ENCODE peak calls at places on chromosomes 5 and 9, in eight cellular contexts. K is RPMI7951; G is RPMI8226; C is Karpas-422; E is skeletal muscle cell; O is smooth muscle cell of the brain vasculature; D is stimulated activated CD4-positive, alpha-beta T cell treated with anti-CD3 and anti-CD28 coated beads, Interleukin-2, amount 100 ng/mL, for 4 hours; W is left kidney. Z is an unnamed sample.
A peak's percentile ranks its signal among the peaks of the same experiment; 100 is the strongest.

GRCh38 chr5:158821321-158821720 is 278.4 kb downstream of the EBF1 start:
- DNase-seq in D (no peak), W (no peak), O (no peak), K (no peak), E (no peak), G (no peak), C (no peak), Z (no peak)

GRCh38 chr9:123424131-123424530 is 68.1 kb downstream of the CRB2 start:
- DNase-seq in W (no peak), D (no peak), E (no peak), O (no peak), K (no peak), C (no peak), G (no peak), Z (no peak)

GRCh38 chr5:139809331-139809810 is 13.8 kb downstream of the PSD2 start:
- DNase-seq in D (no peak), K (no peak), C (no peak), E (no peak), O (no peak), G (no peak), W (no peak), Z (no peak)

GRCh38 chr9:128160603-128160987 is 530 bp downstream of the BBLN start:
- DNase-seq in O (no peak), K (peak; percentile 13), E (no peak), D (peak; percentile 56), W (peak; percentile 46), C (peak; percentile 75), G (peak; percentile 74), Z (no peak)

GRCh38 chr5:95715799-95716461 is 15.2 kb upstream of the RHOBTB3 start:
- DNase-seq in O (no peak), C (no peak), E (peak; percentile 59), W (no peak), K (peak; percentile 88), G (no peak), D (no peak), Z (no peak)

GRCh38 chr5:40754381-40755092 is 1.2 kb downstream of the TTC33 start:
- DNase-seq in O (no peak), K (no peak), D (no peak), C (peak; percentile 69), W (peak; percentile 58), G (no peak), E (no peak), Z (no peak)

GRCh38 chr9:86322973-86323644 is 31.1 kb downstream of the TUT7 start:
- DNase-seq in W (no peak), C (no peak), D (no peak), O (no peak), E (no peak), K (peak; percentile 85), G (no peak), Z (no peak)

GRCh38 chr5:124661317-124662141 is 84.9 kb downstream of the ZNF608 start:
- DNase-seq in G (no peak), D (no peak), E (peak; percentile 57), K (peak; percentile 91), C (no peak), W (peak; percentile 95), O (no peak), Z (no peak)

GRCh38 chr5:132484386-132484715 is 6.2 kb downstream of the IRF1 start:
- DNase-seq in D (no peak), O (no peak), W (no peak), K (no peak), C (no peak), G (no peak), E (no peak), Z (no peak)

GRCh38 chr9:19666575-19666974 is 122.3 kb downstream of the SLC24A2 start:
- DNase-seq in G (no peak), O (no peak), E (no peak), C (no peak), D (no peak), K (no peak), W (no peak), Z (no peak)

GRCh38 chr9:92808726-92809451 is 44.3 kb upstream of the BICD2 start:
- DNase-seq in O (peak; percentile 9), E (peak; percentile 41), C (no peak), W (peak; percentile 92), G (peak; percentile 88), K (peak; percentile 56), D (no peak), Z (no peak)

GRCh38 chr5:24783596-24783995 is 138.8 kb upstream of the CDH10 start:
- DNase-seq in C (no peak), W (no peak), O (no peak), D (no peak), E (no peak), G (no peak), K (no peak), Z (no peak)

GRCh38 chr9:16782490-16782889 is 88.0 kb downstream of the BNC2 start:
- DNase-seq in G (no peak), D (no peak), E (no peak), C (no peak), O (no peak), W (no peak), K (no peak), Z (no peak)

GRCh38 chr5:43514471-43514815 is 505 bp downstream of the C5orf34 start:
- DNase-seq in G (no peak), C (no peak), K (peak; percentile 49), D (no peak), E (peak; percentile 50), W (no peak), O (no peak), Z (no peak)

GRCh38 chr5:163978897-163979296 is 473.5 kb downstream of the MAT2B start:
- DNase-seq in K (no peak), G (no peak), W (no peak), O (no peak), D (no peak), C (peak; percentile 63), E (no peak), Z (no peak)

GRCh38 chr5:172830876-172831662 is 3.0 kb upstream of the ERGIC1 start:
- DNase-seq in K (peak; percentile 36), W (no peak), C (no peak), O (no peak), G (no peak), D (no peak), E (peak; percentile 94), Z (no peak)

GRCh38 chr5:80149161-80149609 is 106.7 kb downstream of the SERINC5 start:
- DNase-seq in E (no peak), C (no peak), W (no peak), K (no peak), D (no peak), G (no peak), O (no peak), Z (no peak)

GRCh38 chr5:147391781-147392180 is 118.1 kb downstream of the DPYSL3 start:
- DNase-seq in O (no peak), E (peak; percentile 44), C (peak; percentile 73), K (peak; percentile 94), G (peak; percentile 46), W (peak; percentile 67), D (no peak), Z (no peak)

GRCh38 chr5:37787742-37788141 is 52.1 kb downstream of the GDNF start:
- DNase-seq in D (no peak), E (no peak), G (no peak), O (no peak), W (no peak), C (no peak), K (peak; percentile 62), Z (no peak)

GRCh38 chr9:121779381-121780117 is 128.1 kb downstream of the DAB2IP start:
- DNase-seq in E (peak; percentile 36), C (no peak), G (no peak), W (no peak), O (peak; percentile 94), D (no peak), K (no peak), Z (peak; percentile 92)

GRCh38 chr5:146906803-146907202 is 28.2 kb upstream of the PPP2R2B start:
- DNase-seq in E (no peak), D (no peak), G (no peak), C (peak; percentile 42), W (no peak), K (no peak), O (no peak), Z (no peak)

GRCh38 chr9:124320062-124320973 is 62.6 kb downstream of the NEK6 start:
- DNase-seq in K (peak; percentile 59), C (peak; percentile 77), O (no peak), D (no peak), W (peak; percentile 85), E (no peak), G (peak; percentile 60), Z (no peak)

GRCh38 chr9:99906403-99907207 is at the start of gene STX17:
- DNase-seq in O (peak; percentile 37), K (peak; percentile 83), G (peak; percentile 78), W (peak; percentile 94), C (peak; percentile 87), E (peak; percentile 22), D (peak; percentile 75), Z (peak; percentile 55)

GRCh38 chr5:128536861-128537305 is 1.2 kb downstream of the FBN2 start:
- DNase-seq in C (no peak), W (peak; percentile 83), O (no peak), E (no peak), G (no peak), D (no peak), K (no peak), Z (no peak)

GRCh38 chr5:9230355-9230754 is 315.5 kb downstream of the SEMA5A start:
- DNase-seq in K (no peak), E (no peak), G (no peak), C (no peak), D (no peak), W (no peak), O (no peak), Z (no peak)

GRCh38 chr5:150271923-150272322 is 17.6 kb downstream of the CAMK2A start:
- DNase-seq in C (no peak), G (no peak), W (no peak), E (no peak), D (no peak), O (no peak), K (no peak), Z (no peak)

GRCh38 chr9:113537227-113537810 is 73.8 kb downstream of the RGS3 start:
- DNase-seq in G (no peak), K (no peak), W (no peak), C (no peak), E (no peak), D (no peak), O (no peak), Z (no peak)

GRCh38 chr9:91908746-91909145 is 41.3 kb downstream of the ROR2 start:
- DNase-seq in G (peak; percentile 59), K (peak; percentile 24), C (no peak), E (no peak), D (no peak), W (no peak), O (no peak), Z (no peak)

GRCh38 chr5:155906046-155906445 is 420.9 kb upstream of the SGCD start:
- DNase-seq in D (no peak), O (no peak), G (no peak), E (no peak), C (peak; percentile 50), K (no peak), W (no peak), Z (no peak)

GRCh38 chr5:31638748-31639418 is at the start of gene PDZD2:
- DNase-seq in D (peak; percentile 83), W (peak; percentile 95), G (peak; percentile 56), O (peak; percentile 13), C (peak; percentile 74), E (peak; percentile 10), K (peak; percentile 55), Z (no peak)

GRCh38 chr5:50751064-50751657 is 84.7 kb downstream of the PARP8 start:
- DNase-seq in C (peak; percentile 86), E (no peak), D (peak; percentile 26), K (peak; percentile 44), W (peak; percentile 71), O (no peak), G (peak; percentile 76), Z (peak; percentile 15)

GRCh38 chr5:176184608-176185132 is 53.6 kb upstream of the SIMC1 start:
- DNase-seq in W (no peak), G (no peak), K (no peak), E (no peak), C (no peak), O (no peak), D (no peak), Z (no peak)

GRCh38 chr9:28234899-28235277 is 661.6 kb upstream of the C9orf72 start:
- DNase-seq in C (no peak), W (no peak), O (peak; percentile 2), G (peak; percentile 46), D (no peak), K (peak; percentile 35), E (peak; percentile 86), Z (no peak)

GRCh38 chr5:2550479-2550878 is 201.0 kb downstream of the IRX2 start:
- DNase-seq in G (no peak), C (no peak), K (no peak), O (no peak), W (peak; percentile 21), E (no peak), D (no peak), Z (no peak)

Z was measured in brain pericyte.